ENCODE peak calls at places on chromosomes 16 and 17, in nine cellular contexts. One of them, this sample, is unnamed.

GRCh38 chr17:4340914-4341615 is 25.4 kb downstream of the UBE2G1 start:
- DNase-seq in heart left ventricle: no peak
- DNase-seq in HFF-Myc: no peak
- DNase-seq in pancreas: no peak
- DNase-seq in T1000: no peak
- DNase-seq in heart right ventricle: no peak
- DNase-seq in stimulated activated naive CD8-positive, alpha-beta T cell treated with anti-CD3 and anti-CD28 coated beads, Interleukin-15, amount 100 ng/mL, for 72 hours: no peak
- DNase-seq in stimulated activated CD8-positive, alpha-beta memory T cell treated with anti-CD3 and anti-CD28 coated beads, Interleukin-2, amount 100 ng/mL, for 1 hour: no peak
- DNase-seq in Panc1: no peak
- DNase-seq in this sample: no peak

GRCh38 chr16:68362314-68362913 is 51.6 kb downstream of the PRMT7 start:
- DNase-seq in HFF-Myc: no peak
- DNase-seq in T1000: no peak
- DNase-seq in stimulated activated CD8-positive, alpha-beta memory T cell treated with anti-CD3 and anti-CD28 coated beads, Interleukin-2, amount 100 ng/mL, for 1 hour: no peak
- DNase-seq in stimulated activated naive CD8-positive, alpha-beta T cell treated with anti-CD3 and anti-CD28 coated beads, Interleukin-15, amount 100 ng/mL, for 72 hours: no peak
- DNase-seq in heart left ventricle: no peak
- DNase-seq in Panc1: no peak
- DNase-seq in heart right ventricle: no peak
- DNase-seq in pancreas: peak; percentile 55
- DNase-seq in this sample: no peak

GRCh38 chr17:64420143-64420670 is 28.7 kb upstream of the MILR1 start:
- DNase-seq in T1000: peak; percentile 56
- DNase-seq in pancreas: no peak
- DNase-seq in heart right ventricle: no peak
- DNase-seq in stimulated activated CD8-positive, alpha-beta memory T cell treated with anti-CD3 and anti-CD28 coated beads, Interleukin-2, amount 100 ng/mL, for 1 hour: no peak
- DNase-seq in HFF-Myc: peak; percentile 65
- DNase-seq in Panc1: peak; percentile 42
- DNase-seq in stimulated activated naive CD8-positive, alpha-beta T cell treated with anti-CD3 and anti-CD28 coated beads, Interleukin-15, amount 100 ng/mL, for 72 hours: no peak
- DNase-seq in heart left ventricle: peak; percentile 43
- DNase-seq in this sample: peak; percentile 52

GRCh38 chr17:34692932-34693331 is 113.5 kb downstream of the TMEM132E start:
- DNase-seq in stimulated activated CD8-positive, alpha-beta memory T cell treated with anti-CD3 and anti-CD28 coated beads, Interleukin-2, amount 100 ng/mL, for 1 hour: no peak
- DNase-seq in T1000: no peak
- DNase-seq in heart right ventricle: no peak
- DNase-seq in heart left ventricle: no peak
- DNase-seq in stimulated activated naive CD8-positive, alpha-beta T cell treated with anti-CD3 and anti-CD28 coated beads, Interleukin-15, amount 100 ng/mL, for 72 hours: no peak
- DNase-seq in HFF-Myc: no peak
- DNase-seq in Panc1: no peak
- DNase-seq in pancreas: no peak
- DNase-seq in this sample: no peak

GRCh38 chr16:81703177-81704155 is 75.6 kb upstream of the PLCG2 start:
- DNase-seq in heart left ventricle: no peak
- DNase-seq in pancreas: no peak
- DNase-seq in T1000: no peak
- DNase-seq in stimulated activated CD8-positive, alpha-beta memory T cell treated with anti-CD3 and anti-CD28 coated beads, Interleukin-2, amount 100 ng/mL, for 1 hour: no peak
- DNase-seq in Panc1: no peak
- DNase-seq in heart right ventricle: no peak
- DNase-seq in stimulated activated naive CD8-positive, alpha-beta T cell treated with anti-CD3 and anti-CD28 coated beads, Interleukin-15, amount 100 ng/mL, for 72 hours: no peak
- DNase-seq in HFF-Myc: peak; percentile 45
- DNase-seq in this sample: no peak

GRCh38 chr16:27526169-27526568 is 23.5 kb downstream of the GTF3C1 start:
- DNase-seq in stimulated activated CD8-positive, alpha-beta memory T cell treated with anti-CD3 and anti-CD28 coated beads, Interleukin-2, amount 100 ng/mL, for 1 hour: no peak
- DNase-seq in T1000: no peak
- DNase-seq in pancreas: no peak
- DNase-seq in Panc1: no peak
- DNase-seq in heart right ventricle: peak; percentile 55
- DNase-seq in HFF-Myc: no peak
- DNase-seq in stimulated activated naive CD8-positive, alpha-beta T cell treated with anti-CD3 and anti-CD28 coated beads, Interleukin-15, amount 100 ng/mL, for 72 hours: no peak
- DNase-seq in heart left ventricle: peak; percentile 81
- DNase-seq in this sample: no peak

GRCh38 chr16:35391328-35391727 is 1931.9 kb downstream of the TP53TG3F start:
- DNase-seq in Panc1: peak; percentile 36
- DNase-seq in stimulated activated naive CD8-positive, alpha-beta T cell treated with anti-CD3 and anti-CD28 coated beads, Interleukin-15, amount 100 ng/mL, for 72 hours: peak; percentile 22
- DNase-seq in stimulated activated CD8-positive, alpha-beta memory T cell treated with anti-CD3 and anti-CD28 coated beads, Interleukin-2, amount 100 ng/mL, for 1 hour: no peak
- DNase-seq in T1000: no peak
- DNase-seq in HFF-Myc: peak; percentile 7
- DNase-seq in heart right ventricle: peak; percentile 17
- DNase-seq in heart left ventricle: peak; percentile 18
- DNase-seq in pancreas: peak; percentile 55
- DNase-seq in this sample: no peak

GRCh38 chr17:8375738-8376259 is 705 bp downstream of the KRABD2 start:
- DNase-seq in Panc1: no peak
- DNase-seq in T1000: no peak
- DNase-seq in HFF-Myc: no peak
- DNase-seq in stimulated activated CD8-positive, alpha-beta memory T cell treated with anti-CD3 and anti-CD28 coated beads, Interleukin-2, amount 100 ng/mL, for 1 hour: no peak
- DNase-seq in stimulated activated naive CD8-positive, alpha-beta T cell treated with anti-CD3 and anti-CD28 coated beads, Interleukin-15, amount 100 ng/mL, for 72 hours: no peak
- DNase-seq in heart right ventricle: no peak
- DNase-seq in heart left ventricle: no peak
- DNase-seq in pancreas: no peak
- DNase-seq in this sample: no peak

GRCh38 chr17:82937411-82938371 is 97.9 kb upstream of the ZNF750 start:
- DNase-seq in heart right ventricle: peak; percentile 7
- DNase-seq in heart left ventricle: no peak
- DNase-seq in T1000: no peak
- DNase-seq in stimulated activated naive CD8-positive, alpha-beta T cell treated with anti-CD3 and anti-CD28 coated beads, Interleukin-15, amount 100 ng/mL, for 72 hours: no peak
- DNase-seq in HFF-Myc: no peak
- DNase-seq in Panc1: no peak
- DNase-seq in stimulated activated CD8-positive, alpha-beta memory T cell treated with anti-CD3 and anti-CD28 coated beads, Interleukin-2, amount 100 ng/mL, for 1 hour: no peak
- DNase-seq in pancreas: peak; percentile 59
- DNase-seq in this sample: no peak

GRCh38 chr17:55267777-55268648 is 3.3 kb downstream of the HLF start:
- DNase-seq in HFF-Myc: no peak
- DNase-seq in T1000: no peak
- DNase-seq in heart right ventricle: no peak
- DNase-seq in stimulated activated CD8-positive, alpha-beta memory T cell treated with anti-CD3 and anti-CD28 coated beads, Interleukin-2, amount 100 ng/mL, for 1 hour: no peak
- DNase-seq in stimulated activated naive CD8-positive, alpha-beta T cell treated with anti-CD3 and anti-CD28 coated beads, Interleukin-15, amount 100 ng/mL, for 72 hours: no peak
- DNase-seq in Panc1: no peak
- DNase-seq in pancreas: no peak
- DNase-seq in heart left ventricle: no peak
- DNase-seq in this sample: no peak

GRCh38 chr17:2854662-2855061 is 58.4 kb downstream of the RAP1GAP2 start:
- DNase-seq in HFF-Myc: no peak
- DNase-seq in stimulated activated CD8-positive, alpha-beta memory T cell treated with anti-CD3 and anti-CD28 coated beads, Interleukin-2, amount 100 ng/mL, for 1 hour: no peak
- DNase-seq in stimulated activated naive CD8-positive, alpha-beta T cell treated with anti-CD3 and anti-CD28 coated beads, Interleukin-15, amount 100 ng/mL, for 72 hours: no peak
- DNase-seq in pancreas: no peak
- DNase-seq in heart left ventricle: peak; percentile 59
- DNase-seq in heart right ventricle: peak; percentile 49
- DNase-seq in T1000: no peak
- DNase-seq in Panc1: no peak
- DNase-seq in this sample: no peak

GRCh38 chr17:51251010-51251409 is 8.8 kb downstream of the MBTD1 start:
- DNase-seq in pancreas: no peak
- DNase-seq in stimulated activated CD8-positive, alpha-beta memory T cell treated with anti-CD3 and anti-CD28 coated beads, Interleukin-2, amount 100 ng/mL, for 1 hour: no peak
- DNase-seq in Panc1: no peak
- DNase-seq in T1000: no peak
- DNase-seq in heart left ventricle: no peak
- DNase-seq in heart right ventricle: no peak
- DNase-seq in HFF-Myc: no peak
- DNase-seq in stimulated activated naive CD8-positive, alpha-beta T cell treated with anti-CD3 and anti-CD28 coated beads, Interleukin-15, amount 100 ng/mL, for 72 hours: no peak
- DNase-seq in this sample: no peak

GRCh38 chr16:22161999-22162657 is at the start of gene SDR42E2:
- DNase-seq in stimulated activated naive CD8-positive, alpha-beta T cell treated with anti-CD3 and anti-CD28 coated beads, Interleukin-15, amount 100 ng/mL, for 72 hours: no peak
- DNase-seq in stimulated activated CD8-positive, alpha-beta memory T cell treated with anti-CD3 and anti-CD28 coated beads, Interleukin-2, amount 100 ng/mL, for 1 hour: peak; percentile 23
- DNase-seq in T1000: no peak
- DNase-seq in Panc1: no peak
- DNase-seq in heart right ventricle: no peak
- DNase-seq in heart left ventricle: no peak
- DNase-seq in HFF-Myc: no peak
- DNase-seq in pancreas: no peak
- DNase-seq in this sample: no peak

This sample was measured in pulmonary artery endothelial cell.